ENCODE peak calls at places on chromosomes 2 and 18, in ten cellular contexts. G, Q, M, O, L, D, N, S, F and U are unnamed samples.

GRCh38 chr18:73962251-73962650 is 185.4 kb downstream of the FBXO15 start:
- DNase-seq in N (no peak), S (peak), F (no peak), M (no peak), D (no peak), G (no peak), L (peak), O (no peak), Q (no peak), U (no peak)

GRCh38 chr18:8081872-8082553 is 514.9 kb downstream of the PTPRM start:
- DNase-seq in S (no peak), M (no peak), F (no peak), G (no peak), D (no peak), Q (no peak), O (no peak), L (no peak), N (no peak), U (no peak)

GRCh38 chr2:128317186-128317897 is 1.3 kb downstream of the HS6ST1 start:
- DNase-seq in M (peak), G (no peak), Q (peak), N (peak), S (no peak), L (peak), O (peak), F (peak), D (no peak), U (peak)

GRCh38 chr18:7476386-7476785 is 90.7 kb upstream of the PTPRM start:
- DNase-seq in O (no peak), Q (no peak), L (no peak), G (no peak), D (no peak), F (no peak), S (no peak), M (no peak), N (no peak), U (no peak)

GRCh38 chr18:12307871-12308385 is at the start of gene TUBB6:
- DNase-seq in M (peak), O (no peak), D (peak), S (peak), G (peak), F (peak), L (no peak), Q (peak), N (peak), U (no peak)

GRCh38 chr18:21991081-21991534 is 178.3 kb upstream of the GATA6 start:
- DNase-seq in N (no peak), D (peak), F (no peak), G (no peak), S (no peak), L (no peak), O (no peak), M (no peak), Q (no peak), U (no peak)

GRCh38 chr2:65724752-65725151 is 292.4 kb upstream of the SPRED2 start:
- DNase-seq in O (no peak), S (no peak), M (no peak), G (no peak), F (no peak), Q (no peak), N (no peak), L (no peak), D (no peak), U (no peak)

GRCh38 chr2:167653131-167653530 is 594.3 kb downstream of the STK39 start:
- DNase-seq in O (no peak), S (no peak), M (no peak), G (no peak), N (no peak), L (no peak), D (no peak), F (no peak), Q (no peak), U (no peak)

GRCh38 chr2:240401781-240402551 is 33.5 kb upstream of the GPC1 start:
- DNase-seq in S (no peak), G (no peak), M (no peak), O (no peak), L (no peak), N (peak), F (no peak), Q (peak), D (no peak), U (no peak)

GRCh38 chr2:178895872-178896271 is 88.6 kb upstream of the TTN start:
- DNase-seq in L (no peak), F (no peak), N (no peak), S (no peak), M (no peak), Q (no peak), D (no peak), O (no peak), G (no peak), U (no peak)

GRCh38 chr2:68766378-68766845 is 31.8 kb downstream of the ARHGAP25 start:
- DNase-seq in M (no peak), S (peak), O (no peak), N (no peak), F (peak), G (no peak), D (no peak), Q (peak), L (peak), U (peak)

GRCh38 chr2:199163901-199164300 is 293.8 kb downstream of the SATB2 start:
- DNase-seq in G (no peak), D (no peak), N (no peak), Q (no peak), L (no peak), S (no peak), M (no peak), O (no peak), F (no peak), U (no peak)

DNA sequence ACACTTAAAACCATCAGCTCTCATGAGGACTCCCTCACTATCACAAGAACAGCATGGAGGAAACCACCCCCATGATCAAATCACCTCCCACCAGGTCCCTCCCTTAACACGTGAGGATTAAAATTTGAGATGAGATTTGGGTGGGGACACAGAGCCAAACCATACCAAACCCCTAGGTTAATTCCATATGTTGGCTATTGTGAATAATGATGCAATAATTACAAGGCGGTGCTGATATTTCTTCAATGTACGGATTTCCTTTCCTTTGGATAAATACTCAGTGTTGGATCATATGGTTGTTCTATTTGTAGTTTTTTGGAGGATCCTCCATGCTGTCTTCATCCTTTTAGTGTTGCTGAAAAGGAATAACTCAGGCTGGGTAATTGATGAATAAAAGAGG is 652.1 kb upstream of the PKDCC start:
- DNase-seq in O (no peak), M (no peak), D (no peak), Q (no peak), L (no peak), N (no peak), F (no peak), G (no peak), S (no peak), U (no peak)
- H3K27ac ChIP-seq in O (no peak), M (no peak), D (no peak), Q (no peak), L (no peak), N (no peak), F (no peak), G (no peak), S (no peak), U (no peak)

DNA sequence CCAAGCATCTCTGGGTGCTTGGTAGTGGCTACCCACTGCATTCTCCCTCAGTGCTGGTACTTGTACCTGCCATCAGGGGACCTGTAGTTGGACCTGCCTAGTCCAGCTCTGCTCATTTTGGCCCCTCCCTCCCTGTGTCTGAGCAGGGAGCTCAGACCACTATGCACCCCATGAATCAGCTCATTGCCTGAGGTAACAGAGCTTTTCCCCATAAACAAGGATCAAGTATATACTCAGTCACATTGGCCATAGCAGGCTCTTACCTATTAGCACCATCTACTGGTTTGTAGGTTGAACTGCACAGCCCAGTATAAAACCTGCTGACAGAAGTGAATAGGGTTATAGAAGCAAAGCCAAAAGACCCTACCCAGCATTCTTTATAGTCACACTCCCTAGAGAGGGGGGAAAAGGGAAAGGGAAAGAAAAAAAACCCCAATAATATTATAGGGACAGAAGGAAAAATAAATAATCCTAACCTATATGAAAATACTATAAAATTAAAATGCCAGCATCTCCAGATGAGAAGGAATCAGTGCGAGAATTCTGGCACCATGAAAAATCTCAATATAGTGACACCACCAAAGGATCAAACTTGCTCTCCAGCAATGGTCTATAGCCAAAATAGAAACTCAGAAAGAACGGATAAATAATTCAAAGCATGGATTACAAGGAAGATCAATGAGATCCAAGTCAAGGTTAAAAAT is 6.9 kb upstream of the FLACC1 start:
- DNase-seq in N (no peak), Q (no peak), S (peak), M (no peak), G (no peak), O (no peak), D (peak), F (peak), L (no peak), U (peak)
- TF ChIP-seq POLR2A in N (no peak), Q (no peak), S (no peak), M (no peak), G (no peak), O (no peak), D (no peak), F (no peak), L (no peak), U (no peak)

GRCh38 chr2:234494361-234495075 is 2.4 kb downstream of the ARL4C start:
- DNase-seq in L (no peak), F (peak), O (no peak), M (no peak), G (no peak), S (peak), N (no peak), D (peak), Q (peak), U (peak)
- H3K27ac ChIP-seq in L (no peak), F (peak), O (no peak), M (no peak), G (no peak), S (no peak), N (no peak), D (peak), Q (peak), U (peak)

DNA sequence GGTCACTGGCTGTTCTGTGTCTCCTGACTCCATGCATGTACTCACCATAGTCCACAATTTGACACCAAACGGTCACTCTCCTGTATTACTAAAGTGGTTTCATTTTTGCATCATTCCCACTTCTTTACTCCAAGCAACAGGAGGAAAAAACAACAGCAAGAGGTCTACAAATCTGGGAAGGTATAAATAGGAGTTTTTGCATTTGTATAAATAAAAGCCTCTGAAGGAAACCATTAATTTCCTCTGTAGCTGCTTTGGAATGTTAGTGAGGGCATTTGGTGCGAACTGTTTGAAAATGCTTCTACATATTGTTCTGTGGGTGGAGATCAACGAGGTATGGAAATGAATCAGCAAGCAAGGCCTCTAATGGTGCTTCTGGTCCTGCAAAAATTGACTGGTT is 148.5 kb upstream of the DLX2 start:
- DNase-seq in G (no peak), F (no peak), Q (no peak), O (no peak), D (no peak), S (peak), M (no peak), L (no peak), N (no peak), U (no peak)
- TF ChIP-seq POLR2A in G (no peak), F (no peak), Q (no peak), O (no peak), D (no peak), S (no peak), M (no peak), L (no peak), N (no peak), U (no peak)

GRCh38 chr2:189179607-189179979 is at the start of gene COL5A2:
- DNase-seq in D (peak), G (peak), M (peak), Q (no peak), N (peak), L (no peak), O (no peak), F (peak), S (peak), U (no peak)
- H3K27ac ChIP-seq in D (peak), G (peak), M (peak), Q (peak), N (peak), L (peak), O (peak), F (peak), S (peak), U (peak)

DNA sequence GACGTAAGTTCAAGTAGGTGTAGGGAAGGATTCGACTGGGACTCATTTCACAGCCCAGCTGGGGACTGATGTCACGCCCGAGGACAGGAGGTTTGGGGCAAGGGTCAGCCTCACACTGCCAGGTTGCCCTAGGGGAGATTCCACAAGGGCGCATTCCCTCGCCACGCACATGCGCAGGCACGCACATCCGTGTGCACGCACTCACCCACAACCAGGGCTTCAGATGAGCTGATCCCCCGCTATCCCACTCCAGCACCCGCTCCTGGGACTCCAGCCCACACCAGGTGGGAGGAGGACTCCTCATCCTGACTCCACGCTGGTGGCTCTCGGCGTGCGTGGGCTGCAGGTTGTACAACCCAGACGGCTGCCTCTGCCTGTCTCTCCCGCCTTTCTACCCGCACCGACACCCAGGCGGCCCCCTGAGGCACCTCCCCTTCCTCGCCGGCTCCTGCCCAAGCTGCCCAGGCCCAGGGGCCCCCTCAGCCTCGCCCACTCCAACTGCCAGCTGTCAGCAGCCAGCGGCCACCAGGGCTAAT is 47.8 kb upstream of the FOSL2 start:
- DNase-seq in G (no peak), F (no peak), O (no peak), M (no peak), N (no peak), L (no peak), S (no peak), D (no peak), Q (no peak), U (no peak)
- TF ChIP-seq POLR2A in G (no peak), F (no peak), O (no peak), M (no peak), N (no peak), L (no peak), S (no peak), D (no peak), Q (no peak), U (no peak)

GRCh38 chr2:221780281-221780688 is 208.2 kb upstream of the EPHA4 start:
- DNase-seq in L (no peak), N (no peak), D (peak), M (no peak), F (no peak), G (no peak), Q (no peak), O (no peak), S (peak), U (no peak)

GRCh38 chr2:221771297-221771696 is 199.2 kb upstream of the EPHA4 start:
- DNase-seq in F (no peak), G (no peak), O (no peak), N (no peak), M (no peak), S (no peak), L (no peak), Q (no peak), D (no peak), U (no peak)

GRCh38 chr2:221779614-221780067 is 207.5 kb upstream of the EPHA4 start:
- DNase-seq in G (no peak), F (no peak), Q (no peak), N (no peak), O (no peak), S (peak), L (no peak), M (peak), D (peak), U (no peak)

GRCh38 chr2:221774136-221774535 is 202.0 kb upstream of the EPHA4 start:
- DNase-seq in M (no peak), O (no peak), L (no peak), G (no peak), S (no peak), Q (no peak), D (no peak), N (no peak), F (no peak), U (no peak)

DNA sequence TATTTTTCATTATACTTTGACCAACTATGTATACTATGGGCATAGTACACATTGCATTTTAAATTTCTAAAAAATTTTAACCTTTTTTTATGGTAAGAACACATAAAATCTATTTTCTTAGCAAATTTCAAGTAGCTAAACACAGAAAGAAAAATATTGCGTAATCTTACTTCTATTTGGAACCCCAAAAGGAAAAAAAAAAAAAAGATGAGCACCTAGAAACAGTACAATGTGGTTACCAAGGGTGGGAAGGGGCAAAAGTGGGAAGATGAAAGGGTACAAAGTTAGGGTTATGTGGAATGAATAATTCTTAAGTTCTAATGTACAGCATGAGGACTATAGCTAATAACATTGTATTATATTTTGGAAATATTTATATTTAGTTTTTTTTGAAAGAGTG is 205.0 kb upstream of the EPHA4 start:
- DNase-seq in L (no peak), M (no peak), Q (no peak), F (no peak), N (no peak), S (no peak), G (no peak), O (no peak), D (no peak), U (no peak)
- H3K27ac ChIP-seq in L (peak), M (no peak), Q (no peak), F (no peak), N (no peak), S (no peak), G (no peak), O (no peak), D (no peak), U (no peak)

DNA sequence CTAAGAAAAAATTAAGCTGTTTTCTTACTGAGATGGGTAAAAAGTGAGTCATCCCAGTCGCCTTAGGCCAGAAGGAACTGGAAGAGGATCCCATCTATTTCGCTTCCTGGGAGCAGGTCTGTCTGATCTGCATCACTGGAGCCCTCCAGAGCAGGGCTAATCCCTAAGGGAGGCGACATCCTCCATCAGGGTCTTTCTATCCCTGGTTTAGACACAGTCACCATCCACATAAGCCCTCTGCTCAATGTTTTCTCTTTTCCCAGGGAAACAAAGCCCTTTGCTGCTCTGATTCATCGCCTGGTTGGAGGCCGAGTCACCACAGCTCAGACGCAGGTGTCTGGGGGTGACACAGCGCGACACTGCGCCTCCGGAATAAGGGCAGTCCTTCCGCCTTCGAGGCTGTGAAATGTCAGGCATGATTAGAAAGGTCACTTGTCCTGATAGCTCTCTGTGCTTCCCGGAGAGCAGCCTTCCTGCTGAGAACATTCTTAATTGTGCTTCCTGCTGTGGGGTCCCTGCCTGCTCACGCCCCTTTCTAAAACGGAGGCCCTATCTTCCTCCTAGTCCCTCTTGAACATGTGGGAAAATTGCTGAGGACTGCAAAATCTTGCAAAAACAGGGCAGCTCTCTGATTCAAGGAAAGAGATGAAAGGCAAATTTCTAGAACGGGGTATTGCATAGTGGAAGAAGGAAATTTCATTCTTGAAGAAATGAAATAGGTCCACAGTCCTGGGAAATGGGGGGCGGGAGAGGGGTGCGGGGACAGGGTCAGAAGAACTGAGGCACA is 56.3 kb downstream of the MARCHF4 start:
- DNase-seq in N (no peak), F (no peak), O (no peak), G (no peak), L (peak), S (peak), D (peak), M (no peak), Q (no peak), U (no peak)
- TF ChIP-seq POLR2A in N (no peak), F (no peak), O (no peak), G (no peak), L (no peak), S (peak), D (no peak), M (no peak), Q (no peak), U (no peak)

GRCh38 chr2:14219306-14219705 is 413.2 kb upstream of the LRATD1 start:
- DNase-seq in Q (no peak), D (no peak), O (no peak), F (no peak), S (no peak), M (no peak), G (no peak), N (no peak), L (no peak), U (no peak)
- H3K27ac ChIP-seq in Q (no peak), D (no peak), O (no peak), F (no peak), S (no peak), M (no peak), G (no peak), N (no peak), L (no peak), U (no peak)

GRCh38 chr18:9097349-9097748 is 5.2 kb upstream of the NDUFV2 start:
- DNase-seq in G (no peak), M (no peak), S (no peak), L (no peak), N (no peak), O (no peak), Q (no peak), F (no peak), D (no peak), U (peak)

GRCh38 chr18:9096698-9097097 is 5.8 kb upstream of the NDUFV2 start:
- DNase-seq in D (no peak), M (no peak), Q (no peak), N (no peak), L (no peak), G (no peak), F (no peak), S (no peak), O (no peak), U (no peak)

GRCh38 chr18:9096013-9096383 is 6.5 kb upstream of the NDUFV2 start:
- DNase-seq in F (no peak), D (no peak), S (no peak), G (no peak), M (no peak), O (no peak), N (no peak), Q (no peak), L (no peak), U (no peak)

GRCh38 chr18:9094307-9095226 is 7.9 kb upstream of the NDUFV2 start:
- DNase-seq in Q (no peak), N (no peak), F (no peak), S (peak), M (no peak), L (peak), G (no peak), O (no peak), D (peak), U (no peak)

GRCh38 chr18:9095297-9096012 is 7.0 kb upstream of the NDUFV2 start:
- DNase-seq in L (no peak), Q (no peak), G (no peak), N (no peak), F (peak), D (peak), S (peak), O (no peak), M (no peak), U (no peak)
- TF ChIP-seq POLR2A in L (no peak), Q (no peak), G (no peak), N (no peak), F (no peak), D (no peak), S (no peak), O (no peak), M (no peak), U (no peak)